ENCODE peak calls at places on chromosomes 4 and X, in four cellular contexts. F is fibroblast of lung, A is gastrocnemius medialis, W is thyroid gland. P is an unnamed sample.

GRCh38 chr4:89249716-89250361 is 57.8 kb downstream of the GPRIN3 start:
- DNase-seq in F (no peak), W (peak; percentile 19), A (no peak), P (peak; percentile 34)

GRCh38 chr4:139645458-139645857 is 20.2 kb upstream of the MGST2 start:
- DNase-seq in A (no peak), F (no peak), W (no peak), P (no peak)

GRCh38 chrX:13721371-13721770 is 13.0 kb downstream of the TRAPPC2 start:
- DNase-seq in F (no peak), A (no peak), W (no peak), P (no peak)

GRCh38 chr4:26132858-26133257 is 188.0 kb upstream of the RBPJ start:
- DNase-seq in W (no peak), F (no peak), A (no peak), P (no peak)

GRCh38 chr4:186728631-186729271 is 5.1 kb upstream of the FAT1 start:
- DNase-seq in W (no peak), A (no peak), F (peak; percentile 66), P (no peak)

GRCh38 chr4:45147866-45148265 is 421.5 kb upstream of the GNPDA2 start:
- DNase-seq in W (no peak), F (peak; percentile 36), A (no peak), P (no peak)

GRCh38 chrX:20596856-20597255 is 330.1 kb upstream of the RPS6KA3 start:
- DNase-seq in W (no peak), A (no peak), F (no peak), P (no peak)

GRCh38 chr4:128776794-128777216 is 32.7 kb upstream of the JADE1 start:
- DNase-seq in F (peak; percentile 98), A (no peak), W (peak; percentile 99), P (peak; percentile 22)

GRCh38 chr4:16169491-16169890 is 56.8 kb downstream of the TAPT1 start:
- DNase-seq in F (no peak), A (no peak), W (no peak), P (no peak)

GRCh38 chr4:31193516-31193915 is 473.3 kb downstream of the PCDH7 start:
- DNase-seq in W (no peak), A (no peak), F (no peak), P (no peak)

GRCh38 chr4:8089862-8090261 is 68.8 kb downstream of the ABLIM2 start:
- DNase-seq in W (no peak), F (no peak), A (no peak), P (no peak)

GRCh38 chrX:153608821-153609220 is 9.9 kb upstream of the CCNQ start:
- DNase-seq in F (peak; percentile 11), W (no peak), A (no peak), P (no peak)

GRCh38 chrX:153611298-153612095 is 12.6 kb upstream of the CCNQ start:
- DNase-seq in A (no peak), F (no peak), W (no peak), P (no peak)

GRCh38 chrX:153609917-153610833 is 11.2 kb upstream of the CCNQ start:
- DNase-seq in F (peak; percentile 59), A (no peak), W (peak; percentile 70), P (peak; percentile 58)

GRCh38 chrX:153612413-153612812 is 13.5 kb upstream of the CCNQ start:
- DNase-seq in W (no peak), A (no peak), F (no peak), P (no peak)

GRCh38 chrX:153610834-153611209 is 11.9 kb upstream of the CCNQ start:
- DNase-seq in F (no peak), W (no peak), A (no peak), P (no peak)
- H3K27me3 ChIP-seq in F (no peaks in the 10 kb centered on the region), W (no peaks in the 10 kb centered on the region), A (no peaks in the 10 kb centered on the region), P (no peaks in the 10 kb centered on the region)

GRCh38 chr4:5885733-5886132 is 7.2 kb downstream of the CRMP1 start:
- DNase-seq in F (no peak), A (no peak), W (no peak), P (no peak)
- H3K27me3 ChIP-seq in F (peaks cover 29% of the 10 kb centered on the region), A (peaks cover 36% of the 10 kb centered on the region), W (peaks cover 23% of the 10 kb centered on the region), P (peaks cover 22% of the 10 kb centered on the region)

GRCh38 chrX:154008521-154008920 is 11.2 kb downstream of the IRAK1 start:
- DNase-seq in W (no peak), A (no peak), F (no peak), P (no peak)
- H3K27me3 ChIP-seq in W (no peaks in the 10 kb centered on the region), A (no peaks in the 10 kb centered on the region), F (no peaks in the 10 kb centered on the region), P (no peaks in the 10 kb centered on the region)

DNA sequence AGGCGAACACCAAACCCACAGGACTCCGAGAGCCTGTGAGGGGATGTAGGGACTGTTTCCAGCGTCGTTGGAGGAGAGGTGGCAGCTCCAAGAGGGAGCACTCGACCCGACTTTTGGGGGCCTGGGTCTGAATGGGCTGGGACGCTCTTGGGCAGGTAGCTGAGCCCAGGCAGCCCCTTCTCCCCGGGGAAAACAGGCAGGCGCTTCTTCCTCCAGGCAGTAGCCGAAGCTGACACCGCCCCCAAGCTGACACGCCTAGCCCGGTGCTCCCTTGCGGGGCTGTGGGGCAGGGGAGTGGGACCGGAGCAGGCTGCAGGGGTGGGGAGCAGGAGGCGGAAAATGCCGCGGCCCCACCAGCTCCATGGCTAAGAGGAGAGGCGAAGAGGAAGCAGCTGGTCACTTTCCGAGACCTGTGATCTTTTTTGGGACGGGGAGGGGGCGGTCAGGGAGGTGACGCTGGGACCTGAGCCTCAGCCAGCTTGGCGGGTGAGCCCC is 4.2 kb downstream of the NKX1-1 start:
- DNase-seq in F (no peak), W (no peak), A (no peak), P (no peak)
- H3K27me3 ChIP-seq in F (peaks cover 49% of the 10 kb centered on the region), W (peaks cover 41% of the 10 kb centered on the region), A (peaks cover 68% of the 10 kb centered on the region), P (peaks cover 7% of the 10 kb centered on the region)

GRCh38 chr4:3721186-3721585 is 45.0 kb upstream of the ADRA2C start:
- DNase-seq in W (no peak), F (no peak), A (no peak), P (no peak)
- H3K27me3 ChIP-seq in W (no peaks in the 10 kb centered on the region), F (no peaks in the 10 kb centered on the region), A (peaks cover 51% of the 10 kb centered on the region), P (no peaks in the 10 kb centered on the region)

DNA sequence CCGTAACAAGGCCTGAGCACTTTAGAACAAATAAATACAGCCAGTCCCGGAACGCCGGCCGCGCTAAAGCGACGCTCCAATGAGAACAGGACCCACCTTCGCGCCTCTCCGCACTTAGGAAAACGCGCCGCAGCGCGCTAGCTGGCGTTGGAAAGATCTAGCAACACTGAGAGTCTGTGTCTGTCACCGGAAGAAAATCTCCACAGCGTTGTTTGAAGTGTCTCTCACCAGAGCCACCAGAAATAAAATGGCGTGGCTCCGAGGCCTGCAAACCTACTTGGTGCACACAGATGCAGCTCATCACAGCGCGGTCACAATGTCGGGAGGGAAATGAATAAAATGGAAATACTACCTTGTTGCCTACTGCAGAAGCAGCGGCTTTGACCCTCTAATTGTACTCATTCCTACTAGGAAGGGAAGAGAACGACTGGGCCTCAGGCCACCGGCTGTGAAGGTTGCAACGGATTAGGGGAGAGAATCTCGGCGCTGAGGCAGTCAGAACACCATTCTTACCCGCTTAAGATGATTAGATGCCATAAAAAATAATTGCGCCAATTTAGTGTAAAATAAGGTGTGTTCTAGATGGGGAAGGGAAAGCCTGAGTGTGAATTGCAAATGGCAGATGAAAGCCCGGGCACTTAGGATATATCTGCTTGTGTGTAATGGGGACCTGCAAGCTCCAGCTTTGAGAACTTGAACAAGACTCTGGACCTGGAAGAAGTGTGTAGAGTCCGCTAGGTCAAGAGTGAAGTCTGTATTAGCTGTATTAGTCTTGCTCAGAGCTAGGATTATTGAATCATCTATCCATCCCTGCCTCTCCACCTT is 4.5 kb downstream of the NEUROG2 start:
- DNase-seq in W (no peak), F (no peak), A (no peak), P (no peak)
- H3K27me3 ChIP-seq in W (peaks cover 54% of the 10 kb centered on the region), F (peaks cover 70% of the 10 kb centered on the region), A (peaks cover 88% of the 10 kb centered on the region), P (peaks cover 3% of the 10 kb centered on the region)

GRCh38 chrX:53262918-53263394 is 18.4 kb downstream of the IQSEC2 start:
- DNase-seq in A (no peak), W (no peak), F (peak; percentile 66), P (peak; percentile 15)
- H3K27me3 ChIP-seq in A (no peaks in the 10 kb centered on the region), W (no peaks in the 10 kb centered on the region), F (no peaks in the 10 kb centered on the region), P (no peaks in the 10 kb centered on the region)

P was measured in body of pancreas.